ENCODE peak calls at places on chromosomes 4 and X, in eight cellular contexts. C is naive thymus-derived CD4-positive, alpha-beta T cell; E is SK-N-SH; S is ovary; P is body of pancreas; D is fibroblast of lung; B is aorta; G is RWPE1. L is an unnamed sample.

GRCh38 chr4:125432078-125432477 is 117.3 kb downstream of the FAT4 start:
- DNase-seq in C (no peak), E (no peak), S (no peak), P (no peak), D (peak; percentile 49), B (no peak), G (no peak), L (no peak)

GRCh38 chrX:119698835-119699234 is 5.9 kb upstream of the SEPTIN6 start:
- DNase-seq in C (peak; percentile 18), E (peak; percentile 63), S (no peak), P (no peak), D (peak; percentile 52), B (no peak), G (peak; percentile 48), L (no peak)

GRCh38 chr4:129378346-129378745 is 282.4 kb downstream of the C4orf33 start:
- DNase-seq in C (no peak), E (no peak), S (no peak), P (no peak), D (no peak), B (no peak), G (no peak), L (no peak)

GRCh38 chr4:21134994-21135393 is 434.7 kb downstream of the PACRGL start:
- DNase-seq in C (no peak), E (peak; percentile 38), S (no peak), P (no peak), D (peak; percentile 7), B (no peak), G (no peak), L (peak; percentile 25)

GRCh38 chr4:55819634-55820033 is at the start of gene EXOC1L:
- DNase-seq in C (no peak), E (peak; percentile 75), S (peak; percentile 7), P (no peak), D (peak; percentile 15), B (no peak), G (no peak), L (no peak)

GRCh38 chr4:48018112-48018511 is 1.5 kb downstream of the NIPAL1 start:
- DNase-seq in C (no peak), E (no peak), S (no peak), P (no peak), D (no peak), B (no peak), G (no peak), L (no peak)

GRCh38 chrX:57447856-57448255 is 144.0 kb upstream of the ZXDB start:
- DNase-seq in C (no peak), E (no peak), S (no peak), P (no peak), D (no peak), B (no peak), G (no peak), L (no peak)

GRCh38 chr4:122783301-122784215 is 43.1 kb upstream of the FGF2 start:
- DNase-seq in C (no peak), E (no peak), S (no peak), P (peak; percentile 73), D (peak; percentile 98), B (peak; percentile 76), G (peak; percentile 93), L (no peak)

GRCh38 chr4:169815606-169816005 is 57.9 kb upstream of the HPF1 start:
- DNase-seq in C (no peak), E (no peak), S (no peak), P (no peak), D (peak; percentile 49), B (no peak), G (peak; percentile 45), L (no peak)

GRCh38 chrX:132266583-132267355 is 47.5 kb upstream of the RAP2C start:
- DNase-seq in C (no peak), E (no peak), S (no peak), P (no peak), D (peak; percentile 49), B (no peak), G (peak; percentile 8), L (no peak)

GRCh38 chrX:136168929-136169735 is 21.8 kb downstream of the FHL1 start:
- DNase-seq in C (no peak), E (peak; percentile 69), S (no peak), P (peak; percentile 47), D (peak; percentile 91), B (peak; percentile 70), G (peak; percentile 30), L (no peak)

GRCh38 chr4:54526560-54526959 is 131.2 kb upstream of the KIT start:
- DNase-seq in C (no peak), E (no peak), S (no peak), P (no peak), D (no peak), B (no peak), G (no peak), L (no peak)

GRCh38 chr4:40719008-40719623 is 30.6 kb upstream of the NSUN7 start:
- DNase-seq in C (no peak), E (peak; percentile 19), S (no peak), P (peak; percentile 50), D (peak; percentile 66), B (no peak), G (peak; percentile 63), L (no peak)

GRCh38 chr4:119010909-119011606 is 122.4 kb downstream of the SYNPO2 start:
- DNase-seq in C (no peak), E (no peak), S (no peak), P (no peak), D (no peak), B (no peak), G (no peak), L (no peak)

GRCh38 chrX:2640436-2641150 is 50.5 kb upstream of the CD99 start:
- DNase-seq in C (no peak), E (no peak), S (no peak), P (no peak), D (peak; percentile 72), B (no peak), G (no peak), L (no peak)

GRCh38 chr4:37455301-37456062 is 210.9 kb downstream of the NWD2 start:
- DNase-seq in C (no peak), E (no peak), S (no peak), P (peak; percentile 61), D (no peak), B (no peak), G (no peak), L (no peak)

GRCh38 chr4:53937918-53938317 is 126.5 kb downstream of the CHIC2 start:
- DNase-seq in C (no peak), E (no peak), S (no peak), P (no peak), D (peak; percentile 96), B (no peak), G (no peak), L (no peak)

GRCh38 chr4:185534850-185535761 is at the start of gene PDLIM3:
- DNase-seq in C (no peak), E (peak; percentile 89), S (peak; percentile 73), P (peak; percentile 68), D (peak; percentile 60), B (peak; percentile 82), G (peak; percentile 29), L (no peak)

GRCh38 chrX:65581661-65582339 is 47.2 kb upstream of the LAS1L start:
- DNase-seq in C (peak; percentile 33), E (peak; percentile 57), S (peak; percentile 38), P (peak; percentile 64), D (peak; percentile 43), B (peak; percentile 61), G (peak; percentile 51), L (peak; percentile 57)

GRCh38 chr4:156838761-156839160 is 132.8 kb downstream of the PDGFC start:
- DNase-seq in C (no peak), E (no peak), S (no peak), P (no peak), D (peak; percentile 36), B (no peak), G (no peak), L (no peak)

GRCh38 chr4:168486961-168487820 is 6.9 kb upstream of the DDX60L start:
- DNase-seq in C (no peak), E (no peak), S (no peak), P (no peak), D (peak; percentile 84), B (no peak), G (peak; percentile 78), L (no peak)

GRCh38 chr4:113636438-113636818 is 125.1 kb downstream of the CAMK2D start:
- DNase-seq in C (peak; percentile 28), E (no peak), S (no peak), P (no peak), D (no peak), B (no peak), G (no peak), L (peak; percentile 48)
- H3K27ac ChIP-seq in C (no peak overlapping the region), E (no peak overlapping the region), S (no peak overlapping the region), P (peak overlapping the region; percentile 58), D (peak overlapping the region; percentile 39), B (peak overlapping the region; percentile 96), G (no peak overlapping the region), L (peak overlapping the region; percentile 29)

DNA sequence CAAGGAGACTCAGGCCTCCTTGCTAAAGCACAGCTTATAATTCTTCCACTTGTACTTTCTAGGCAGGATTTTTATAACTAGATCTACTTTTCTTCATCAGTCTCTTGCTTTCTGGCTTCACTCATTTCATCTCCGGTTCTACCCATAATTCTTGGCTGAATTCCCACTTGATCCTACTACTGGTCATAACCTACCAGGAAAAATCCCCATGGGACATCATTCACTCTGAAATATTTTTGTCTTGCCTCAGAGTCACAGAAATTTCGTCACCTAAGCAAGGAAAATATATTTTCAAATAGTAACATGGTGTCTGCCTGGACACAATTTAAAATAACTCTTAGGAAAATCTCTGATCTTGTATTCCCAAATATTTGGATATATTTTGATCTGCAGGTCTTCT is 122.3 kb downstream of the TEX13A start:
- DNase-seq in C (no peak), E (no peak), S (no peak), P (no peak), D (no peak), B (no peak), G (no peak), L (no peak)
- H3K27ac ChIP-seq in C (no peak overlapping the region), E (no peak overlapping the region), S (no peak overlapping the region), P (no peak overlapping the region), D (no peak overlapping the region), B (no peak overlapping the region), G (no peak overlapping the region), L (no peak overlapping the region)

DNA sequence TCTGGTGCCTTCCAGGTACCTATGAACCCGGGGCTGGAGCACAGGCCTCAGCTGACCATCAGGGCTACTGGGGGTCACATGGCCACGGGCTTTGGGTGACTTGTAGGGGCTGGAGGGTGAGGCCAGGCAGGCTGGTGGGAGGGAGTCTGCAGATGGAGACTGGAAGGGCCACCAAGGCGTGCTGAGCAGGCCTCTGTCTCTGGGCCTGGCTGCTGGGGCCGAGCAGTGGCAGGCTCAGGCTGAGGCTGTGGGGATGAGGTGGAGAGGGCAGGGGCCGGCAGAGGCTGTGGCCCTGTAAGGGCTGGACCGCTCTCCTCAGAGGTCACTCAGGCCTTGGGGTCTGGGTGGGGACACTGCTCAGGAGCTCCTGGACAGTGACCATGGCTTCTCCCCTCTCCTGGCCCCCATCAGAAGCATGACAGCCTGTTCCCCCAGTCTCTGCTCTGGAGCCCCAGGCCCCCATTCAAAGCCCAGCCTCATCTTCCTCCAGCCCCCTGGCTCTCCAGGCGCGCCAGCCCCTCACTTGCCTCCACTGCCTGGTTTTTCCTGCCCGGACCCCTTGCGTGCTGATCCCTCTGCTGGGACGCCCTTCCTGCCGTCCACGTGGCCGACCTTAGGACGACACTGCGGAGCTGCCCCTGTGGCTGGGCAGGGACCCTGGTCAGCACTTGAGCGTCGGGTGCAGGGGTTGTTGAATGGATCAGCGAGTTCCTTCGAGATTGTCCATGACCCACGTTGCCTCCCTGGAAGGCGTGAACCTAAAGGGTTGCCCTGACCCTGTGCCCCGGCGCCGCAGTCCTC is 11.1 kb upstream of the NAT8L start:
- DNase-seq in C (no peak), E (no peak), S (no peak), P (no peak), D (no peak), B (no peak), G (no peak), L (no peak)
- H3K27ac ChIP-seq in C (no peak overlapping the region), E (no peak overlapping the region), S (no peak overlapping the region), P (no peak overlapping the region), D (no peak overlapping the region), B (no peak overlapping the region), G (no peak overlapping the region), L (no peak overlapping the region)

GRCh38 chr4:30717208-30718020 is 2.8 kb upstream of the PCDH7 start:
- DNase-seq in C (no peak), E (peak; percentile 42), S (peak; percentile 22), P (no peak), D (peak; percentile 86), B (peak; percentile 69), G (peak; percentile 51), L (no peak)
- H3K27ac ChIP-seq in C (no peak overlapping the region), E (no peak overlapping the region), S (peak overlapping the region; percentile 34), P (no peak overlapping the region), D (peak overlapping the region; percentile 26), B (peak overlapping the region; percentile 85), G (peak overlapping the region; percentile 88), L (no peak overlapping the region)

L was measured in CD4-positive, alpha-beta memory T cell.